ENCODE peak calls at places on chromosome 22, in eight cellular contexts. One of them, this sample, is unnamed.

GRCh38 chr22:41327124-41327523 is 25.8 kb downstream of the ZC3H7B start:
- DNase-seq in epithelial cell of esophagus: no peak
- DNase-seq in heart right ventricle: no peak
- DNase-seq in cardiac fibroblast: no peak
- DNase-seq in endothelial cell of umbilical vein: no peak
- DNase-seq in pancreas: no peak
- DNase-seq in mucosa of descending colon: no peak
- DNase-seq in fibroblast of lung: no peak
- DNase-seq in this sample: no peak

GRCh38 chr22:22810018-22810427 is 77.6 kb upstream of the IGLL5 start:
- DNase-seq in heart right ventricle: peak
- DNase-seq in pancreas: peak
- DNase-seq in cardiac fibroblast: no peak
- DNase-seq in endothelial cell of umbilical vein: peak
- DNase-seq in fibroblast of lung: peak
- DNase-seq in epithelial cell of esophagus: peak
- DNase-seq in mucosa of descending colon: peak
- DNase-seq in this sample: no peak

GRCh38 chr22:35628732-35629131 is 11.6 kb upstream of the MB start:
- DNase-seq in endothelial cell of umbilical vein: no peak
- DNase-seq in mucosa of descending colon: no peak
- DNase-seq in epithelial cell of esophagus: no peak
- DNase-seq in fibroblast of lung: no peak
- DNase-seq in cardiac fibroblast: no peak
- DNase-seq in pancreas: no peak
- DNase-seq in heart right ventricle: no peak
- DNase-seq in this sample: no peak

GRCh38 chr22:22893891-22894739 is 6.5 kb downstream of the IGLL5 start:
- DNase-seq in endothelial cell of umbilical vein: no peak
- DNase-seq in cardiac fibroblast: no peak
- DNase-seq in fibroblast of lung: no peak
- DNase-seq in heart right ventricle: no peak
- DNase-seq in mucosa of descending colon: no peak
- DNase-seq in epithelial cell of esophagus: no peak
- DNase-seq in pancreas: no peak
- DNase-seq in this sample: no peak

GRCh38 chr22:17247832-17248231 is 28.6 kb upstream of the ADA2 start:
- DNase-seq in heart right ventricle: no peak
- DNase-seq in fibroblast of lung: no peak
- DNase-seq in cardiac fibroblast: no peak
- DNase-seq in epithelial cell of esophagus: no peak
- DNase-seq in pancreas: no peak
- DNase-seq in mucosa of descending colon: no peak
- DNase-seq in endothelial cell of umbilical vein: no peak
- DNase-seq in this sample: no peak

GRCh38 chr22:35686298-35686697 is 31.4 kb upstream of the APOL5 start:
- DNase-seq in heart right ventricle: no peak
- DNase-seq in cardiac fibroblast: no peak
- DNase-seq in mucosa of descending colon: no peak
- DNase-seq in fibroblast of lung: no peak
- DNase-seq in epithelial cell of esophagus: no peak
- DNase-seq in endothelial cell of umbilical vein: no peak
- DNase-seq in pancreas: no peak
- DNase-seq in this sample: no peak

GRCh38 chr22:31995046-31995445 is 48.0 kb upstream of the SLC5A1 start:
- DNase-seq in epithelial cell of esophagus: no peak
- DNase-seq in fibroblast of lung: no peak
- DNase-seq in mucosa of descending colon: no peak
- DNase-seq in cardiac fibroblast: no peak
- DNase-seq in pancreas: no peak
- DNase-seq in endothelial cell of umbilical vein: no peak
- DNase-seq in heart right ventricle: no peak
- DNase-seq in this sample: no peak

GRCh38 chr22:28917747-28918543 is 34.6 kb downstream of the ZNRF3 start:
- DNase-seq in heart right ventricle: peak
- DNase-seq in cardiac fibroblast: no peak
- DNase-seq in epithelial cell of esophagus: no peak
- DNase-seq in pancreas: peak
- DNase-seq in fibroblast of lung: peak
- DNase-seq in mucosa of descending colon: peak
- DNase-seq in endothelial cell of umbilical vein: no peak
- DNase-seq in this sample: peak

GRCh38 chr22:27996981-27997380 is 77.9 kb upstream of the PITPNB start:
- DNase-seq in heart right ventricle: no peak
- DNase-seq in mucosa of descending colon: no peak
- DNase-seq in fibroblast of lung: no peak
- DNase-seq in epithelial cell of esophagus: no peak
- DNase-seq in pancreas: no peak
- DNase-seq in cardiac fibroblast: no peak
- DNase-seq in endothelial cell of umbilical vein: no peak
- DNase-seq in this sample: no peak

DNA sequence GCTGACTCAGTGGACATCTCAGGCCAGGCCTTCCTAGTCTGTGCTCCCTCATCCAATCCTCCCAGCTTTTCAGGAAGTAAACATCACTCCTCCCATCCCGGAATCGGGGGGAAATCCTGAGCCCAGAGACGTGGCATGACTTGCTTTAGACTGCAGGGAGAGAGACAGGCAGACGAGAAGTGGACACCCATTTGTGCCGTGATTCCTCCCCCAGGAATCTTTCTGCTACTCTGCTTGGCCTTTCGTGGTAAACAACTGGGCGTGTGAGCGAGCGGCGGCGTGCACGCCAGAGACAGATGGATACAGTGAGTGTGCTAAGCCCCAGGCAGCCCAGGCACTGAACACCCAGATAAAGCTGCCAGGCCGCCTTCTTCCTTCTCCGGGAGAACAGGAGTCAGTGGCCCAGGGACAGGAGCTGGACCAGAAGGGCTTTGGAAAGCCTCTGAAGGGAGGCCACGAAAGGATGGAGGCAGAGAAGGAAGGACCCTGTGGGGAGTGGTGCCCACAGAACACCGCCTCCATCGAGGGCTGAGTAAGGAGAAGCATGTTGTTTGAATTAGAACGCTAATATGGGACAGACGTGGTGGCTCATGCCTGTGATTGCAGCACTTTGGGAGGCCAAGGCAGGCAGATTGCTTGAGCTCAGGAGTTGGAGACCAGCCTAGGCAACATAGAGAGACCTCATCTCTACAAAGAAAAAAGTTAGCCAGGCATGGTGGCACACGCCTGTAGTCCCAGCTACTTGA is 53.0 kb upstream of the PRR5 start:
- DNase-seq in pancreas: no peak
- DNase-seq in heart right ventricle: no peak
- DNase-seq in mucosa of descending colon: peak
- DNase-seq in cardiac fibroblast: peak
- DNase-seq in fibroblast of lung: peak
- DNase-seq in epithelial cell of esophagus: peak
- DNase-seq in endothelial cell of umbilical vein: peak
- DNase-seq in this sample: peak
- H3K4me3 ChIP-seq in pancreas: no peak
- H3K4me3 ChIP-seq in heart right ventricle: no peak
- H3K4me3 ChIP-seq in mucosa of descending colon: no peak
- H3K4me3 ChIP-seq in cardiac fibroblast: no peak
- H3K4me3 ChIP-seq in fibroblast of lung: no peak
- H3K4me3 ChIP-seq in epithelial cell of esophagus: no peak
- H3K4me3 ChIP-seq in endothelial cell of umbilical vein: no peak
- H3K4me3 ChIP-seq in this sample: no peak

DNA sequence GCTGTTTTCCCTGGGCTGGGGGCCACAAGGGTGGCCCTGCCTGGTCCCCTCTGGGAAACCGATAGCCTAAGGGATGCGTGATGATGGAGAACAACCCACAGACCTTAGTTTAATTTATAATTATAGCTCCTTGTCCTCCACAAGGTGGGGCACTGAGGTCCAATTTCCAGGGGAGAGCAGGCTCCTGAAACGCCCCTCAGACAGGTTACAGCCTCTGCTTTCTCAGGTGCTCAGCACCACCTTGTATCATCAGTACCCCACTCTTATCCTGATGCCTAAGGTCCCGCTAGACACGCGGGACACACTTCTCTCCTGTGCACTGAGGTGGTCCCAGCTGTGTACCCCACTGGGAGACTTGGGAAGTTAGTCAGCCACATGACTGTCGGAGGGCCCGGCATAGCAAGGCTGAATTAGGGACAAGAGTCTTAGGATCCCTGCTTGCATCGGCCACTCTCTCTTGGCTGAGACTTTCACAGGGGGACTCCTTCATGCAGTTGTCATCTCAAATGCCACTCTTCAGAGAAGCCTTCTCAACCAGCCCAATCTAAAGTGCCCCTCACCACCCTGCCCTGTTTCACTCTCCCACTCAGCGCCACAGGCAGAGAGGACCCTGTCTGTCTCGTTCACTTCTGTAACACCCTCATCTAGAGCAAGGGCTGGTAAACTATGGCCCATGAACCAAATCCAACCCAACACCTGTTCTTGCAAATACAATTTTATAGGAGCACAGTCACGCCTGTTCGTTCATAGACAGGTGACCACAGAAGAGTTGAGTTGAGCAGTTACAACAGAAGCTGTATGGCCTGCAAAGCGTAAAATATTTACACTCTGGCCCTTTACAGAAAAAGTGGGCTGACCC is 20.4 kb downstream of the SERPIND1 start:
- DNase-seq in heart right ventricle: no peak
- DNase-seq in cardiac fibroblast: no peak
- DNase-seq in mucosa of descending colon: no peak
- DNase-seq in fibroblast of lung: no peak
- DNase-seq in endothelial cell of umbilical vein: no peak
- DNase-seq in epithelial cell of esophagus: no peak
- DNase-seq in pancreas: no peak
- DNase-seq in this sample: no peak
- TF ChIP-seq CTCF in heart right ventricle: no peak
- TF ChIP-seq CTCF in cardiac fibroblast: no peak
- TF ChIP-seq CTCF in mucosa of descending colon: no peak
- TF ChIP-seq CTCF in fibroblast of lung: no peak
- TF ChIP-seq CTCF in endothelial cell of umbilical vein: no peak
- TF ChIP-seq CTCF in epithelial cell of esophagus: peak
- TF ChIP-seq CTCF in pancreas: no peak
- TF ChIP-seq CTCF in this sample: no peak

GRCh38 chr22:30423296-30423958 is 2.1 kb upstream of the MTFP1 start:
- DNase-seq in endothelial cell of umbilical vein: no peak
- DNase-seq in mucosa of descending colon: peak
- DNase-seq in heart right ventricle: peak
- DNase-seq in epithelial cell of esophagus: peak
- DNase-seq in cardiac fibroblast: no peak
- DNase-seq in pancreas: no peak
- DNase-seq in fibroblast of lung: no peak
- DNase-seq in this sample: no peak

GRCh38 chr22:30423959-30424380 is 1.6 kb upstream of the MTFP1 start:
- DNase-seq in endothelial cell of umbilical vein: peak
- DNase-seq in epithelial cell of esophagus: peak
- DNase-seq in mucosa of descending colon: peak
- DNase-seq in fibroblast of lung: peak
- DNase-seq in cardiac fibroblast: peak
- DNase-seq in heart right ventricle: peak
- DNase-seq in pancreas: peak
- DNase-seq in this sample: peak

GRCh38 chr22:30425327-30425615 is 297 bp upstream of the MTFP1 start:
- DNase-seq in pancreas: no peak
- DNase-seq in endothelial cell of umbilical vein: no peak
- DNase-seq in cardiac fibroblast: no peak
- DNase-seq in heart right ventricle: no peak
- DNase-seq in epithelial cell of esophagus: no peak
- DNase-seq in fibroblast of lung: no peak
- DNase-seq in mucosa of descending colon: no peak
- DNase-seq in this sample: no peak

GRCh38 chr22:30425616-30426394 is at the start of gene MTFP1:
- DNase-seq in cardiac fibroblast: peak
- DNase-seq in epithelial cell of esophagus: peak
- DNase-seq in mucosa of descending colon: peak
- DNase-seq in endothelial cell of umbilical vein: peak
- DNase-seq in heart right ventricle: peak
- DNase-seq in fibroblast of lung: peak
- DNase-seq in pancreas: peak
- DNase-seq in this sample: peak

DNA sequence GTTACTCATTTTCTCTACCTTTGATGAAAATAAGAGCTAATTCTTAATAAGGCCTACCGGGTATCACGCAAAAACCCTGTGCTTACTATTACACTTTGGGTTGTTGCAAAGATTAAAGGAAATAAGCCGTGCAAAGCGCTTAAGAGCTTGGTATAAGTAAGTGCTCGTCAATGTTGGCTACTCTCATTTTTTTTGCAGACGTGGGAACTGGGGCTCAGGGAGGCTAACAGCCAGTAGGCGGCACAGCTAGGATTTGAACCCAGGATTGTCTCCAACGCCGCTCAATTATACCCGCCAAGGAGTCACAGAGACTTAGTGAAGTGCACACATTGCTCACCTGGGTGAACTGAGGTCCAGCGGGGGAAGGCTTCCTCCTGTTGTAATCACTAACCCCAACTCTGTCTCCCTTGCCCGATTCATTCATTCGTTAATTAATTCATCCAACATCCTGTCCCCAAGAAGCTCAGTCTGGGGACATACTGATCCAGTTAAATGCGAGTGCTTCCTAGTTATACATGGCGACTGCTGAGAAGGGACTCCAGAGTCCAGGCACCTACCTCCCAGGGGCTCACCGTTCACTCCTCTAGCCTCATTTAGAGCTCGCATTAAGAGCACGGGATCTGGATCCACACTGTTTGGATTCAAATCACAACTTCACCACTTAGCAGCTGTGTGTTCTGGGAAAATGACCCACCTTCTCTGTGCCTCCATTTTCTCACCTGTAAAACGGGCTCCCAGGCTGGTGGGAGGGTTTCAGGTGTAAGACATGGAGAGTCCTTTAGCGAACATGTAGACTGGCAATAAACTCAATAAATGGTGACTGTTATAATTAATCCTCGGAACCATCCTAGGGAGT is 869 bp upstream of the MTFP1 start:
- DNase-seq in mucosa of descending colon: peak
- DNase-seq in fibroblast of lung: no peak
- DNase-seq in heart right ventricle: no peak
- DNase-seq in epithelial cell of esophagus: peak
- DNase-seq in endothelial cell of umbilical vein: no peak
- DNase-seq in pancreas: no peak
- DNase-seq in cardiac fibroblast: peak
- DNase-seq in this sample: no peak
- H3K4me3 ChIP-seq in mucosa of descending colon: peak
- H3K4me3 ChIP-seq in fibroblast of lung: peak
- H3K4me3 ChIP-seq in heart right ventricle: peak
- H3K4me3 ChIP-seq in epithelial cell of esophagus: peak
- H3K4me3 ChIP-seq in endothelial cell of umbilical vein: peak
- H3K4me3 ChIP-seq in pancreas: peak
- H3K4me3 ChIP-seq in cardiac fibroblast: peak
- H3K4me3 ChIP-seq in this sample: peak

GRCh38 chr22:49113758-49114157 is 713.9 kb downstream of the BRD1 start:
- DNase-seq in endothelial cell of umbilical vein: no peak
- DNase-seq in mucosa of descending colon: no peak
- DNase-seq in fibroblast of lung: no peak
- DNase-seq in heart right ventricle: no peak
- DNase-seq in epithelial cell of esophagus: no peak
- DNase-seq in cardiac fibroblast: no peak
- DNase-seq in pancreas: no peak
- DNase-seq in this sample: no peak
- TF ChIP-seq CTCF in endothelial cell of umbilical vein: no peak
- TF ChIP-seq CTCF in mucosa of descending colon: no peak
- TF ChIP-seq CTCF in fibroblast of lung: no peak
- TF ChIP-seq CTCF in heart right ventricle: no peak
- TF ChIP-seq CTCF in epithelial cell of esophagus: no peak
- TF ChIP-seq CTCF in cardiac fibroblast: no peak
- TF ChIP-seq CTCF in pancreas: no peak
- TF ChIP-seq CTCF in this sample: no peak

DNA sequence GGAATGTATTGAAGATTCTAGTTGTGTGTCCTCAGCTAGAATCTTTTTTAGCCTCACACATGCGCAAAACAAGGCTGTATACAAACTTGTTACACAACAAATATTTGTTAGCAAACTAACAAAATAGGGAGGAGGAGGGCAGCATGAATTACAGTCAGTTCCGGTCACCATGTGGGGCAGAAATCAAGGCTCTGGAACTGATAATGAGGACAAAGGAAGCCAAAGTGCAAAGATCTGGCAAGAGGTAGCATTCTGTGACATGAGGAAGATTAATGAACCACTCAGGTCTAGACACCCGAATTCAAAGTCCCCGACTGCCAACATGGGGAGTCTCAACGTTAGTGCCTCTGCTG is 1.9 kb downstream of the SUN2 start:
- DNase-seq in cardiac fibroblast: no peak
- DNase-seq in endothelial cell of umbilical vein: no peak
- DNase-seq in mucosa of descending colon: no peak
- DNase-seq in pancreas: no peak
- DNase-seq in epithelial cell of esophagus: no peak
- DNase-seq in heart right ventricle: no peak
- DNase-seq in fibroblast of lung: no peak
- DNase-seq in this sample: no peak
- H3K4me3 ChIP-seq in cardiac fibroblast: no peak
- H3K4me3 ChIP-seq in endothelial cell of umbilical vein: no peak
- H3K4me3 ChIP-seq in mucosa of descending colon: no peak
- H3K4me3 ChIP-seq in pancreas: no peak
- H3K4me3 ChIP-seq in epithelial cell of esophagus: no peak
- H3K4me3 ChIP-seq in heart right ventricle: peak
- H3K4me3 ChIP-seq in fibroblast of lung: peak
- H3K4me3 ChIP-seq in this sample: peak

This sample was measured in fibroblast of the aortic adventitia.